ENCODE peak calls at places on chromosomes 2 and 18, in seven cellular contexts. R is H7; E is stimulated activated CD4-positive, alpha-beta T cell treated with anti-CD3 and anti-CD28 coated beads, Interleukin-4, amount 100 ng/mL, for 4 hours; T is cardiac fibroblast; Q is kidney tubule cell; W is hippocampal formation; U is COR-L47. D is an unnamed sample.
A peak's percentile ranks its signal among the peaks of the same experiment; 100 is the strongest.

GRCh38 chr2:129396980-129397599 is 582.4 kb upstream of the RAB6C start:
- DNase-seq in R (peak; percentile 43), E (no peak), T (peak; percentile 15), Q (peak; percentile 47), W (no peak), U (no peak), D (peak; percentile 32)

GRCh38 chr2:111659361-111660281 is 224.4 kb downstream of the ANAPC1 start:
- DNase-seq in R (peak; percentile 71), E (no peak), T (peak; percentile 94), Q (peak; percentile 99), W (no peak), U (no peak), D (no peak)

GRCh38 chr2:201781583-201782051 is 884 bp upstream of the ALS2 start:
- DNase-seq in R (peak; percentile 26), E (peak; percentile 8), T (no peak), Q (peak; percentile 17), W (no peak), U (no peak), D (peak; percentile 50)

GRCh38 chr2:86476092-86476491 is 34.9 kb downstream of the KDM3A start:
- DNase-seq in R (no peak), E (no peak), T (peak; percentile 67), Q (no peak), W (no peak), U (no peak), D (no peak)

GRCh38 chr2:42978887-42979415 is 186.6 kb upstream of the HAAO start:
- DNase-seq in R (peak; percentile 18), E (no peak), T (no peak), Q (no peak), W (no peak), U (no peak), D (no peak)

GRCh38 chr2:176710657-176711197 is 441.5 kb downstream of the MTX2 start:
- DNase-seq in R (no peak), E (no peak), T (no peak), Q (no peak), W (no peak), U (peak; percentile 10), D (no peak)

GRCh38 chr2:23121968-23122648 is 262.9 kb upstream of the KLHL29 start:
- DNase-seq in R (no peak), E (no peak), T (no peak), Q (peak; percentile 40), W (no peak), U (no peak), D (no peak)

GRCh38 chr2:175366814-175367213 is 185.3 kb upstream of the ATP5MC3 start:
- DNase-seq in R (peak; percentile 17), E (no peak), T (peak; percentile 60), Q (peak; percentile 55), W (no peak), U (peak; percentile 61), D (no peak)

GRCh38 chr2:64173156-64174135 is 29.2 kb upstream of the PELI1 start:
- DNase-seq in R (no peak), E (no peak), T (no peak), Q (no peak), W (no peak), U (no peak), D (no peak)

GRCh38 chr2:2831656-2832055 is 500.6 kb upstream of the MYT1L start:
- DNase-seq in R (peak; percentile 75), E (no peak), T (no peak), Q (no peak), W (no peak), U (no peak), D (no peak)

GRCh38 chr2:157785866-157786662 is 90.1 kb downstream of the ACVR1 start:
- DNase-seq in R (no peak), E (no peak), T (peak; percentile 34), Q (peak; percentile 36), W (no peak), U (no peak), D (no peak)

GRCh38 chr18:40851014-40851429 is 1104.0 kb upstream of the PIK3C3 start:
- DNase-seq in R (no peak), E (no peak), T (peak; percentile 36), Q (peak; percentile 70), W (no peak), U (peak; percentile 28), D (no peak)

GRCh38 chr2:98445167-98445522 is 487 bp downstream of the INPP4A start:
- DNase-seq in R (no peak), E (peak; percentile 34), T (no peak), Q (no peak), W (no peak), U (peak; percentile 56), D (no peak)

GRCh38 chr2:133627741-133628140 is 59.5 kb upstream of the NCKAP5 start:
- DNase-seq in R (no peak), E (no peak), T (no peak), Q (no peak), W (no peak), U (no peak), D (no peak)

GRCh38 chr18:76130845-76131244 is 364.2 kb downstream of the ZNF516 start:
- DNase-seq in R (no peak), E (no peak), T (no peak), Q (no peak), W (no peak), U (no peak), D (no peak)

GRCh38 chr2:212939777-212940531 is 211.5 kb downstream of the IKZF2 start:
- DNase-seq in R (peak; percentile 25), E (no peak), T (no peak), Q (peak; percentile 62), W (no peak), U (peak; percentile 94), D (no peak)

GRCh38 chr2:41774011-41774605 is 273.7 kb upstream of the PKDCC start:
- DNase-seq in R (no peak), E (no peak), T (no peak), Q (no peak), W (no peak), U (no peak), D (no peak)

GRCh38 chr2:71896385-71897144 is 251.1 kb downstream of the CYP26B1 start:
- DNase-seq in R (peak; percentile 3), E (no peak), T (no peak), Q (no peak), W (no peak), U (peak; percentile 4), D (no peak)

GRCh38 chr18:76435321-76435989 is 59.6 kb downstream of the ZNF516 start:
- DNase-seq in R (peak; percentile 76), E (no peak), T (no peak), Q (no peak), W (no peak), U (no peak), D (no peak)

GRCh38 chr2:111975053-111975552 is 76.7 kb downstream of the MERTK start:
- DNase-seq in R (no peak), E (no peak), T (peak; percentile 91), Q (peak; percentile 99), W (no peak), U (peak; percentile 44), D (no peak)

GRCh38 chr2:202577250-202578183 is 57.3 kb upstream of the FAM117B start:
- DNase-seq in R (no peak), E (no peak), T (no peak), Q (no peak), W (no peak), U (no peak), D (no peak)

GRCh38 chr18:79871026-79871390 is 73.3 kb downstream of the KCNG2 start:
- DNase-seq in R (no peak), E (no peak), T (no peak), Q (no peak), W (no peak), U (no peak), D (no peak)

GRCh38 chr18:5943514-5943913 is 48.2 kb upstream of the TMEM200C start:
- DNase-seq in R (no peak), E (no peak), T (no peak), Q (peak; percentile 16), W (no peak), U (peak; percentile 57), D (no peak)